ENCODE peak calls at places on chromosomes 4 and X, in four cellular contexts. W is A549, Z is heart left ventricle, N is tibial nerve. X is an unnamed sample.

GRCh38 chr4:15847746-15848145 is 69.6 kb downstream of the CD38 start:
- DNase-seq in Z (no peak), N (no peak), W (no peak), X (no peak)

GRCh38 chrX:116289592-116289991 is 119.0 kb downstream of the AGTR2 start:
- DNase-seq in W (no peak), N (no peak), Z (no peak), X (no peak)

GRCh38 chr4:153488719-153489384 is 22.7 kb downstream of the TMEM131L start:
- DNase-seq in W (no peak), Z (peak; percentile 72), N (no peak), X (no peak)

GRCh38 chr4:65190780-65191179 is 479.5 kb downstream of the EPHA5 start:
- DNase-seq in W (no peak), Z (no peak), N (no peak), X (no peak)

GRCh38 chr4:71775449-71775848 is 8.4 kb downstream of the GC start:
- DNase-seq in N (no peak), Z (no peak), W (no peak), X (no peak)

GRCh38 chr4:109560687-109561452 is 824 bp downstream of the MCUB start:
- DNase-seq in W (peak; percentile 19), N (no peak), Z (peak; percentile 41), X (peak; percentile 87)

GRCh38 chrX:85309717-85310116 is 65.9 kb downstream of the ZNF711 start:
- DNase-seq in N (no peak), Z (no peak), W (peak; percentile 6), X (no peak)

GRCh38 chrX:47501226-47502071 is 18.4 kb upstream of the ZNF41 start:
- DNase-seq in Z (no peak), N (no peak), W (no peak), X (peak; percentile 85)

GRCh38 chr4:78650106-78651021 is 98.8 kb downstream of the ANXA3 start:
- DNase-seq in W (peak; percentile 38), N (no peak), Z (no peak), X (peak; percentile 95)

GRCh38 chr4:85603437-85604336 is 128.7 kb downstream of the ARHGAP24 start:
- DNase-seq in N (no peak), Z (no peak), W (no peak), X (peak; percentile 36)

GRCh38 chr4:80535551-80535950 is 200.0 kb downstream of the CFAP299 start:
- DNase-seq in Z (no peak), W (no peak), N (no peak), X (no peak)

GRCh38 chr4:5435201-5435600 is 273.2 kb downstream of the EVC2 start:
- DNase-seq in N (no peak), W (no peak), Z (no peak), X (no peak)

GRCh38 chrX:54808605-54809483 is 1.3 kb downstream of the MAGED2 start:
- DNase-seq in W (peak; percentile 97), N (peak; percentile 79), Z (peak; percentile 96), X (peak; percentile 94)

GRCh38 chr4:105139646-105140045 is 7.0 kb upstream of the TET2 start:
- DNase-seq in N (no peak), W (no peak), Z (no peak), X (peak; percentile 68)

GRCh38 chr4:141391771-141392170 is 171.1 kb downstream of the ZNF330 start:
- DNase-seq in Z (no peak), W (no peak), N (no peak), X (peak; percentile 30)

GRCh38 chr4:39484582-39485272 is 25.9 kb downstream of the LIAS start:
- DNase-seq in W (no peak), Z (no peak), N (no peak), X (no peak)

GRCh38 chr4:8303485-8304281 is 34.1 kb downstream of the HTRA3 start:
- DNase-seq in N (no peak), W (peak; percentile 89), Z (no peak), X (peak; percentile 96)

GRCh38 chrX:47351706-47352105 is 18.7 kb upstream of the ZNF157 start:
- DNase-seq in Z (no peak), N (no peak), W (no peak), X (peak; percentile 78)

GRCh38 chr4:7402526-7402925 is 32.2 kb downstream of the PSAPL1 start:
- DNase-seq in W (no peak), Z (no peak), N (no peak), X (no peak)

GRCh38 chr4:171846232-171846631 is 33.0 kb downstream of the GALNTL6 start:
- DNase-seq in Z (peak; percentile 25), W (peak; percentile 54), N (no peak), X (peak; percentile 40)

GRCh38 chr4:46992338-46992737 is 1.0 kb downstream of the GABRA4 start:
- DNase-seq in N (no peak), Z (no peak), W (no peak), X (no peak)

GRCh38 chr4:183721207-183722081 is 62.4 kb downstream of the TRAPPC11 start:
- DNase-seq in W (peak; percentile 89), Z (peak; percentile 82), N (no peak), X (peak; percentile 63)

GRCh38 chr4:59728496-59728895 is 1471.6 kb upstream of the ADGRL3 start:
- DNase-seq in N (no peak), W (no peak), Z (no peak), X (no peak)

GRCh38 chr4:2691952-2692435 is 64.1 kb downstream of the TNIP2 start:
- DNase-seq in W (no peak), N (no peak), Z (no peak), X (no peak)

GRCh38 chr4:41887322-41887721 is 47.9 kb upstream of the TMEM33 start:
- DNase-seq in Z (no peak), W (no peak), N (no peak), X (no peak)

GRCh38 chr4:41887821-41888699 is 47.2 kb upstream of the TMEM33 start:
- DNase-seq in N (no peak), W (peak; percentile 42), Z (no peak), X (peak; percentile 61)

GRCh38 chr4:41885456-41885855 is 49.8 kb upstream of the TMEM33 start:
- DNase-seq in Z (no peak), N (no peak), W (no peak), X (no peak)

GRCh38 chr4:41889328-41889727 is 45.9 kb upstream of the TMEM33 start:
- DNase-seq in Z (no peak), N (no peak), W (no peak), X (no peak)

GRCh38 chr4:41890085-41890484 is 45.1 kb upstream of the TMEM33 start:
- DNase-seq in N (no peak), W (no peak), Z (no peak), X (peak; percentile 14)
- H3K4me3 ChIP-seq in N (no peak overlapping the region), W (no peak overlapping the region), Z (no peak overlapping the region), X (no peak overlapping the region)

GRCh38 chrX:40391662-40392061 is 189.1 kb upstream of the ATP6AP2 start:
- DNase-seq in W (no peak), Z (no peak), N (no peak), X (no peak)
- TF ChIP-seq CTCF in W (no peak), Z (no peak), N (no peak), X (no peak)

DNA sequence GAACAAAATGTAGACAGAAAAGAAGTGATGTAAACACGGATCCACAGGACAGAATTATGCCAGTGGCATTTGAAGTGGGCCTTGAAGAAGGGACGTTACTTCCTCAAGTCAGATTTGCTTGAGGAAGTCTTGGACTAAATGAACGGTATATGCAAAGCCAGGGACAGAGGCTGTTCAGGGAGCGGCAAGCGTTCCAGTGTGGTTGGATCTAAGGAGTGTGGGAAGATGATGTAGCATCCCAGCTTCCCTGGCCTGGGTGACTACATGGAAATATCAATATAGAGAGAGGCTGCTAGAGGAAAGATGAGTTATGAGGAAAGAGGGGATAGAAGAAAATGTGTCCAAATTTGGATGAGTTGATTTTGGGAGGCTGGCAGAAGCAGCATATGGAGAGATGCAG is 432.5 kb upstream of the TENM3 start:
- DNase-seq in Z (no peak), N (no peak), W (no peak), X (no peak)
- H3K4me3 ChIP-seq in Z (no peak overlapping the region), N (no peak overlapping the region), W (no peak overlapping the region), X (no peak overlapping the region)

GRCh38 chrX:83658731-83659130 is 150.6 kb downstream of the POU3F4 start:
- DNase-seq in Z (no peak), W (peak; percentile 0), N (no peak), X (no peak)
- TF ChIP-seq CTCF in Z (no peak), W (no peak), N (no peak), X (peak; percentile 17)

DNA sequence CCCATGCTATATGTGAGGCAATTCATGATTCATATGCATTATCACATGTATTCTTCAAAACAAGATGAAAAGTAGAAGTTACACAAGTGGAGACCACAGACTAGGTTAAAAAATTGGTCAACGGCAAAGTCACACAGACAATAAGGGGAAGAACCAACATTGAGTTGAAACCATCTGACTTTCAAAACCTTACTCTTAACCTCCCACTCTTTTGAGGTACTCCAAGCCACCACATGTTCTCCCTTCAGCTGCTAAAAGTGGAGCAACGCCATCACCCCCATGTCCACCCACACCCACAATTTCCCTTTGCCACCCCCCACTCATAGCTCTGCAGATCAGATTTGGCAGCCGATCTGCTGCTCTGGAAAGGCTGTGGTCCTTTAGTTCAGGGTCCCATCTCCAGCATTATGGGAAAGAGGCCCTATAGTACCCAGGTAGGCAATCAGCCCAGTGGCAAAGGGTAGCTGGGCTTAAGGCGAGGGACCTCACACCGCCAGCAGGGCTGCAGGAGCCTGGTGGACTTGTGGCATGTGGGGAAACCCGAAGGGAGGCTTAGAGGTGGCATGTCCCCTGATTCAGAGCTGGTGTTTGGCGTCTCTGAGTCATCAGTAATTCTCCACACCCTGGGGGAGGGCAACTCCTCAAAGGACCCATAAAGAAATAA is 33.5 kb upstream of the CYBB start:
- DNase-seq in N (no peak), W (no peak), Z (no peak), X (no peak)
- H3K4me3 ChIP-seq in N (no peak overlapping the region), W (no peak overlapping the region), Z (no peak overlapping the region), X (no peak overlapping the region)